ENCODE peak calls at places on chromosomes 3 and 15, in five cellular contexts. H is IMR-90, Z is Peyer's patch, I is lower leg skin, Y is body of pancreas. X is an unnamed sample.

GRCh38 chr3:135000465-135000864 is 205.4 kb downstream of the EPHB1 start:
- DNase-seq in H (no peak), Z (no peak), I (no peak), Y (no peak), X (no peak)

GRCh38 chr15:90868261-90868689 is at the start of gene FURIN:
- DNase-seq in H (no peak), Z (peak; percentile 64), I (no peak), Y (no peak), X (no peak)

GRCh38 chr3:168341965-168342719 is 246.4 kb upstream of the GOLIM4 start:
- DNase-seq in H (peak; percentile 8), Z (no peak), I (no peak), Y (no peak), X (no peak)

GRCh38 chr3:31289592-31289991 is 243.1 kb upstream of the STT3B start:
- DNase-seq in H (no peak), Z (no peak), I (no peak), Y (no peak), X (no peak)

GRCh38 chr3:44983413-44984040 is 7.5 kb downstream of the EXOSC7 start:
- DNase-seq in H (no peak), Z (no peak), I (no peak), Y (no peak), X (no peak)

GRCh38 chr3:141863497-141863896 is 12.9 kb upstream of the ATP1B3 start:
- DNase-seq in H (no peak), Z (no peak), I (no peak), Y (no peak), X (no peak)

GRCh38 chr3:125129512-125129962 is 73.7 kb upstream of the HEG1 start:
- DNase-seq in H (peak; percentile 99), Z (no peak), I (peak; percentile 91), Y (peak; percentile 36), X (no peak)

GRCh38 chr3:72474775-72475174 is 373.5 kb downstream of the SHQ1 start:
- DNase-seq in H (no peak), Z (no peak), I (no peak), Y (no peak), X (no peak)

GRCh38 chr15:30065025-30065801 is 17.5 kb upstream of the GOLGA8J start:
- DNase-seq in H (peak; percentile 18), Z (no peak), I (no peak), Y (no peak), X (no peak)

GRCh38 chr3:66483006-66483928 is 17.6 kb downstream of the LRIG1 start:
- DNase-seq in H (peak; percentile 73), Z (peak; percentile 56), I (peak; percentile 91), Y (peak; percentile 73), X (no peak)

GRCh38 chr3:24400450-24400849 is 94.2 kb downstream of the THRB start:
- DNase-seq in H (no peak), Z (no peak), I (no peak), Y (no peak), X (no peak)

GRCh38 chr3:73448761-73449290 is 175.9 kb downstream of the PDZRN3 start:
- DNase-seq in H (no peak), Z (no peak), I (no peak), Y (no peak), X (no peak)

GRCh38 chr3:165459924-165460540 is 263.8 kb upstream of the SLITRK3 start:
- DNase-seq in H (no peak), Z (no peak), I (no peak), Y (no peak), X (no peak)

GRCh38 chr3:46372492-46373359 is 2.0 kb downstream of the CCR5 start:
- DNase-seq in H (peak; percentile 29), Z (no peak), I (no peak), Y (no peak), X (peak; percentile 15)

GRCh38 chr3:142269777-142270176 is 44.4 kb upstream of the GK5 start:
- DNase-seq in H (no peak), Z (no peak), I (no peak), Y (no peak), X (no peak)

GRCh38 chr3:71857926-71858325 is 73.0 kb upstream of the PROK2 start:
- DNase-seq in H (no peak), Z (no peak), I (peak; percentile 10), Y (no peak), X (no peak)

GRCh38 chr3:141933421-141934300 is 57.2 kb downstream of the ATP1B3 start:
- DNase-seq in H (no peak), Z (no peak), I (peak; percentile 48), Y (no peak), X (no peak)

GRCh38 chr15:44798815-44799214 is 62.5 kb downstream of the TRIM69 start:
- DNase-seq in H (no peak), Z (no peak), I (no peak), Y (no peak), X (peak; percentile 21)

GRCh38 chr3:66261318-66261717 is 40.5 kb downstream of the SLC25A26 start:
- DNase-seq in H (peak; percentile 56), Z (no peak), I (no peak), Y (no peak), X (no peak)

GRCh38 chr15:23686466-23687142 is 501 bp downstream of the NDN start:
- DNase-seq in H (peak; percentile 4), Z (peak; percentile 46), I (no peak), Y (peak; percentile 12), X (no peak)

GRCh38 chr3:24137958-24138875 is 193.1 kb downstream of the NR1D2 start:
- DNase-seq in H (no peak), Z (no peak), I (no peak), Y (peak; percentile 81), X (peak; percentile 7)

GRCh38 chr3:69746119-69746518 is 6.9 kb downstream of the MITF start:
- DNase-seq in H (peak; percentile 71), Z (no peak), I (no peak), Y (no peak), X (no peak)

GRCh38 chr3:129440648-129441190 is 695 bp downstream of the IFT122 start:
- DNase-seq in H (no peak), Z (no peak), I (no peak), Y (no peak), X (no peak)

GRCh38 chr3:113747719-113748046 is 848 bp downstream of the ATP6V1A start:
- DNase-seq in H (no peak), Z (no peak), I (no peak), Y (no peak), X (no peak)

GRCh38 chr3:172129868-172130751 is 90.7 kb downstream of the FNDC3B start:
- DNase-seq in H (peak; percentile 99), Z (peak; percentile 81), I (peak; percentile 98), Y (peak; percentile 93), X (peak; percentile 87)

GRCh38 chr3:99767341-99767740 is 50.3 kb upstream of the CMSS1 start:
- DNase-seq in H (no peak), Z (no peak), I (no peak), Y (no peak), X (no peak)

GRCh38 chr3:120909602-120909878 is 1.5 kb downstream of the STXBP5L start:
- DNase-seq in H (no peak), Z (peak; percentile 25), I (no peak), Y (no peak), X (no peak)

GRCh38 chr3:120908803-120909601 is 997 bp downstream of the STXBP5L start:
- DNase-seq in H (no peak), Z (no peak), I (no peak), Y (no peak), X (no peak)

GRCh38 chr3:120907659-120908029 is 361 bp upstream of the STXBP5L start:
- DNase-seq in H (no peak), Z (no peak), I (no peak), Y (no peak), X (no peak)

GRCh38 chr3:120908030-120908802 is at the start of gene STXBP5L:
- DNase-seq in H (peak; percentile 52), Z (peak; percentile 88), I (no peak), Y (peak; percentile 89), X (peak; percentile 82)
- TF ChIP-seq POLR2A in H (no peak), Z (no peak), I (no peak), Y (peak; percentile 64), X (no peak)

DNA sequence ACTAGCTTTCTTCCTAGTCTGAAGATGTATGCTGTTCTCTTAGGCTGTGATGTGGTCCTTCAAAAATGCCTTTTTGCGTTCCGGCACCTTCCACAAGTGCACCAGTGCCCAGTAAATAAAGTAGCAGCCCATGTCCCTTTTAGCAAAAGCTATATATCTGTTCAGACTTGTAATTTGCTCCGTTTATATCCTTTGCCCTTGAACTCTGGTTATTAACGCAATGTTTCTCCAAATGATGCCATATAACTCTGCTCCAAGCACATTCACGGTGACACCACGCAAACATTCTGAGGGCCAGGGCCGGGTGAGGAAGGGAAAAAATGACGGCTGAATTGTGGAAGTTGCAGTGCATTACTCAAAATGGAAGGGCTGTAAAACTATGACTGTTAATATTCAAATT is 1001.1 kb upstream of the NR2F2 start:
- DNase-seq in H (no peak), Z (no peak), I (no peak), Y (no peak), X (no peak)
- TF ChIP-seq POLR2A in H (no peak), Z (no peak), I (no peak), Y (no peak), X (no peak)

GRCh38 chr3:126355777-126356372 is 1.3 kb downstream of the KLF15 start:
- DNase-seq in H (peak; percentile 52), Z (peak; percentile 82), I (peak; percentile 99), Y (peak; percentile 99), X (peak; percentile 94)
- TF ChIP-seq POLR2A in H (no peak), Z (no peak), I (no peak), Y (peak; percentile 97), X (no peak)

GRCh38 chr3:51395493-51396213 is 4.6 kb downstream of the RBM15B start:
- DNase-seq in H (peak; percentile 15), Z (peak; percentile 34), I (peak; percentile 64), Y (no peak), X (no peak)
- TF ChIP-seq POLR2A in H (no peak), Z (no peak), I (no peak), Y (no peak), X (peak; percentile 30)

GRCh38 chr3:50620420-50620819 is 3.5 kb downstream of the MAPKAPK3 start:
- DNase-seq in H (no peak), Z (no peak), I (no peak), Y (no peak), X (no peak)

GRCh38 chr3:50617096-50617791 is at the start of gene MAPKAPK3:
- DNase-seq in H (no peak), Z (no peak), I (peak; percentile 92), Y (peak; percentile 52), X (peak; percentile 63)

GRCh38 chr3:50616003-50616769 is 765 bp upstream of the MAPKAPK3 start:
- DNase-seq in H (peak; percentile 79), Z (peak; percentile 85), I (peak; percentile 97), Y (peak; percentile 93), X (peak; percentile 87)

GRCh38 chr3:50616770-50617095 is 218 bp upstream of the MAPKAPK3 start:
- DNase-seq in H (peak; percentile 82), Z (peak; percentile 97), I (peak; percentile 99), Y (peak; percentile 94), X (peak; percentile 94)

GRCh38 chr3:50617911-50618481 is 1.0 kb downstream of the MAPKAPK3 start:
- DNase-seq in H (no peak), Z (no peak), I (no peak), Y (no peak), X (no peak)
- TF ChIP-seq POLR2A in H (no peak), Z (no peak), I (no peak), Y (no peak), X (no peak)

GRCh38 chr3:86954226-86954625 is 36.7 kb downstream of the VGLL3 start:
- DNase-seq in H (peak; percentile 36), Z (no peak), I (no peak), Y (no peak), X (no peak)
- TF ChIP-seq POLR2A in H (no peak), Z (no peak), I (no peak), Y (no peak), X (no peak)